ENCODE peak calls at places on chromosome 19, in six cellular contexts. One of them, this sample, is unnamed.

GRCh38 chr19:44059229-44059628 is 7.4 kb downstream of the ZNF223 start:
- DNase-seq in mammary epithelial cell: no peak
- DNase-seq in tibial artery: no peak
- DNase-seq in epithelial cell of esophagus: no peak
- DNase-seq in activated CD8-positive, alpha-beta T cell treated with anti-CD3 and anti-CD28 coated beads for 36 hours: no peak
- DNase-seq in PC-3: no peak
- DNase-seq in this sample: no peak

GRCh38 chr19:19217110-19217509 is 5.4 kb downstream of the NCAN start:
- DNase-seq in activated CD8-positive, alpha-beta T cell treated with anti-CD3 and anti-CD28 coated beads for 36 hours: no peak
- DNase-seq in epithelial cell of esophagus: no peak
- DNase-seq in tibial artery: no peak
- DNase-seq in PC-3: peak
- DNase-seq in mammary epithelial cell: peak
- DNase-seq in this sample: peak

GRCh38 chr19:30169196-30169900 is 202.8 kb upstream of the ZNF536 start:
- DNase-seq in activated CD8-positive, alpha-beta T cell treated with anti-CD3 and anti-CD28 coated beads for 36 hours: no peak
- DNase-seq in epithelial cell of esophagus: no peak
- DNase-seq in PC-3: no peak
- DNase-seq in mammary epithelial cell: no peak
- DNase-seq in tibial artery: no peak
- DNase-seq in this sample: no peak

GRCh38 chr19:10525636-10526035 is 8.4 kb upstream of the S1PR5 start:
- DNase-seq in activated CD8-positive, alpha-beta T cell treated with anti-CD3 and anti-CD28 coated beads for 36 hours: no peak
- DNase-seq in epithelial cell of esophagus: no peak
- DNase-seq in tibial artery: no peak
- DNase-seq in PC-3: no peak
- DNase-seq in mammary epithelial cell: no peak
- DNase-seq in this sample: no peak

GRCh38 chr19:42254083-42254849 is 662 bp downstream of the ERF start:
- DNase-seq in mammary epithelial cell: peak
- DNase-seq in tibial artery: peak
- DNase-seq in PC-3: peak
- DNase-seq in epithelial cell of esophagus: peak
- DNase-seq in activated CD8-positive, alpha-beta T cell treated with anti-CD3 and anti-CD28 coated beads for 36 hours: peak
- DNase-seq in this sample: no peak

GRCh38 chr19:5585461-5586299 is 17.9 kb upstream of the TINCR start:
- DNase-seq in epithelial cell of esophagus: peak
- DNase-seq in activated CD8-positive, alpha-beta T cell treated with anti-CD3 and anti-CD28 coated beads for 36 hours: peak
- DNase-seq in PC-3: no peak
- DNase-seq in mammary epithelial cell: no peak
- DNase-seq in tibial artery: no peak
- DNase-seq in this sample: peak

GRCh38 chr19:1852729-1853128 is 4.4 kb upstream of the REXO1 start:
- DNase-seq in epithelial cell of esophagus: no peak
- DNase-seq in mammary epithelial cell: no peak
- DNase-seq in PC-3: no peak
- DNase-seq in activated CD8-positive, alpha-beta T cell treated with anti-CD3 and anti-CD28 coated beads for 36 hours: no peak
- DNase-seq in tibial artery: no peak
- DNase-seq in this sample: no peak

GRCh38 chr19:7340959-7341837 is 7.5 kb upstream of the ARHGEF18 start:
- DNase-seq in mammary epithelial cell: peak
- DNase-seq in tibial artery: peak
- DNase-seq in epithelial cell of esophagus: peak
- DNase-seq in activated CD8-positive, alpha-beta T cell treated with anti-CD3 and anti-CD28 coated beads for 36 hours: peak
- DNase-seq in PC-3: peak
- DNase-seq in this sample: peak

GRCh38 chr19:35539314-35539713 is 6.1 kb downstream of the GAPDHS start:
- DNase-seq in epithelial cell of esophagus: no peak
- DNase-seq in tibial artery: no peak
- DNase-seq in mammary epithelial cell: no peak
- DNase-seq in PC-3: no peak
- DNase-seq in activated CD8-positive, alpha-beta T cell treated with anti-CD3 and anti-CD28 coated beads for 36 hours: no peak
- DNase-seq in this sample: no peak

GRCh38 chr19:51036519-51036918 is 1.7 kb upstream of the KLK12 start:
- DNase-seq in mammary epithelial cell: no peak
- DNase-seq in PC-3: no peak
- DNase-seq in epithelial cell of esophagus: no peak
- DNase-seq in activated CD8-positive, alpha-beta T cell treated with anti-CD3 and anti-CD28 coated beads for 36 hours: no peak
- DNase-seq in tibial artery: no peak
- DNase-seq in this sample: no peak

GRCh38 chr19:4454952-4455738 is 2.4 kb downstream of the UBXN6 start:
- DNase-seq in epithelial cell of esophagus: peak
- DNase-seq in PC-3: no peak
- DNase-seq in tibial artery: peak
- DNase-seq in activated CD8-positive, alpha-beta T cell treated with anti-CD3 and anti-CD28 coated beads for 36 hours: no peak
- DNase-seq in mammary epithelial cell: peak
- DNase-seq in this sample: peak

GRCh38 chr19:46426035-46426505 is 2.7 kb downstream of the PNMA8C start:
- DNase-seq in PC-3: no peak
- DNase-seq in tibial artery: no peak
- DNase-seq in mammary epithelial cell: no peak
- DNase-seq in epithelial cell of esophagus: no peak
- DNase-seq in activated CD8-positive, alpha-beta T cell treated with anti-CD3 and anti-CD28 coated beads for 36 hours: no peak
- DNase-seq in this sample: no peak

GRCh38 chr19:27738569-27739193 is 1474.3 kb downstream of the UQCRFS1 start:
- DNase-seq in tibial artery: no peak
- DNase-seq in mammary epithelial cell: peak
- DNase-seq in PC-3: no peak
- DNase-seq in activated CD8-positive, alpha-beta T cell treated with anti-CD3 and anti-CD28 coated beads for 36 hours: no peak
- DNase-seq in epithelial cell of esophagus: no peak
- DNase-seq in this sample: no peak

GRCh38 chr19:54448037-54448773 is 794 bp upstream of the LENG8 start:
- DNase-seq in PC-3: peak
- DNase-seq in mammary epithelial cell: peak
- DNase-seq in activated CD8-positive, alpha-beta T cell treated with anti-CD3 and anti-CD28 coated beads for 36 hours: peak
- DNase-seq in epithelial cell of esophagus: peak
- DNase-seq in tibial artery: peak
- DNase-seq in this sample: peak

GRCh38 chr19:5961969-5962945 is 15.7 kb downstream of the RANBP3 start:
- DNase-seq in activated CD8-positive, alpha-beta T cell treated with anti-CD3 and anti-CD28 coated beads for 36 hours: peak
- DNase-seq in tibial artery: peak
- DNase-seq in mammary epithelial cell: no peak
- DNase-seq in epithelial cell of esophagus: peak
- DNase-seq in PC-3: peak
- DNase-seq in this sample: peak

GRCh38 chr19:20259615-20260014 is 92.6 kb downstream of the ZNF486 start:
- DNase-seq in tibial artery: no peak
- DNase-seq in epithelial cell of esophagus: no peak
- DNase-seq in activated CD8-positive, alpha-beta T cell treated with anti-CD3 and anti-CD28 coated beads for 36 hours: no peak
- DNase-seq in mammary epithelial cell: no peak
- DNase-seq in PC-3: no peak
- DNase-seq in this sample: no peak

GRCh38 chr19:50500060-50500752 is 10.8 kb downstream of the JOSD2 start:
- DNase-seq in activated CD8-positive, alpha-beta T cell treated with anti-CD3 and anti-CD28 coated beads for 36 hours: peak
- DNase-seq in PC-3: no peak
- DNase-seq in tibial artery: no peak
- DNase-seq in epithelial cell of esophagus: no peak
- DNase-seq in mammary epithelial cell: no peak
- DNase-seq in this sample: no peak

GRCh38 chr19:57512845-57513244 is 13.1 kb downstream of the ZNF773 start:
- DNase-seq in activated CD8-positive, alpha-beta T cell treated with anti-CD3 and anti-CD28 coated beads for 36 hours: peak
- DNase-seq in tibial artery: no peak
- DNase-seq in PC-3: no peak
- DNase-seq in mammary epithelial cell: no peak
- DNase-seq in epithelial cell of esophagus: no peak
- DNase-seq in this sample: no peak

GRCh38 chr19:45885556-45886426 is at the start of gene IRF2BP1:
- DNase-seq in activated CD8-positive, alpha-beta T cell treated with anti-CD3 and anti-CD28 coated beads for 36 hours: peak
- DNase-seq in tibial artery: peak
- DNase-seq in mammary epithelial cell: peak
- DNase-seq in epithelial cell of esophagus: peak
- DNase-seq in PC-3: peak
- DNase-seq in this sample: peak

GRCh38 chr19:13920940-13921744 is 15.1 kb downstream of the CC2D1A start:
- DNase-seq in activated CD8-positive, alpha-beta T cell treated with anti-CD3 and anti-CD28 coated beads for 36 hours: peak
- DNase-seq in mammary epithelial cell: peak
- DNase-seq in tibial artery: no peak
- DNase-seq in epithelial cell of esophagus: peak
- DNase-seq in PC-3: peak
- DNase-seq in this sample: peak

GRCh38 chr19:18153555-18154134 is 682 bp downstream of the PIK3R2 start:
- DNase-seq in epithelial cell of esophagus: no peak
- DNase-seq in tibial artery: no peak
- DNase-seq in mammary epithelial cell: no peak
- DNase-seq in activated CD8-positive, alpha-beta T cell treated with anti-CD3 and anti-CD28 coated beads for 36 hours: peak
- DNase-seq in PC-3: no peak
- DNase-seq in this sample: no peak

GRCh38 chr19:3073931-3074595 is 11.8 kb upstream of the TLE5 start:
- DNase-seq in mammary epithelial cell: no peak
- DNase-seq in activated CD8-positive, alpha-beta T cell treated with anti-CD3 and anti-CD28 coated beads for 36 hours: no peak
- DNase-seq in PC-3: no peak
- DNase-seq in tibial artery: no peak
- DNase-seq in epithelial cell of esophagus: peak
- DNase-seq in this sample: no peak
- TF ChIP-seq CTCF in mammary epithelial cell: peak
- TF ChIP-seq CTCF in activated CD8-positive, alpha-beta T cell treated with anti-CD3 and anti-CD28 coated beads for 36 hours: no peak
- TF ChIP-seq CTCF in PC-3: no peak
- TF ChIP-seq CTCF in tibial artery: no peak
- TF ChIP-seq CTCF in epithelial cell of esophagus: peak
- TF ChIP-seq CTCF in this sample: peak

GRCh38 chr19:33402421-33403220 is 29.1 kb downstream of the CEBPG start:
- DNase-seq in mammary epithelial cell: no peak
- DNase-seq in activated CD8-positive, alpha-beta T cell treated with anti-CD3 and anti-CD28 coated beads for 36 hours: no peak
- DNase-seq in epithelial cell of esophagus: peak
- DNase-seq in PC-3: no peak
- DNase-seq in tibial artery: peak
- DNase-seq in this sample: no peak
- TF ChIP-seq CTCF in mammary epithelial cell: peak
- TF ChIP-seq CTCF in activated CD8-positive, alpha-beta T cell treated with anti-CD3 and anti-CD28 coated beads for 36 hours: no peak
- TF ChIP-seq CTCF in epithelial cell of esophagus: peak
- TF ChIP-seq CTCF in PC-3: peak
- TF ChIP-seq CTCF in tibial artery: no peak
- TF ChIP-seq CTCF in this sample: peak

GRCh38 chr19:40392894-40393517 is 3.0 kb upstream of the HIPK4 start:
- DNase-seq in activated CD8-positive, alpha-beta T cell treated with anti-CD3 and anti-CD28 coated beads for 36 hours: no peak
- DNase-seq in PC-3: peak
- DNase-seq in tibial artery: no peak
- DNase-seq in mammary epithelial cell: peak
- DNase-seq in epithelial cell of esophagus: peak
- DNase-seq in this sample: peak
- TF ChIP-seq CTCF in activated CD8-positive, alpha-beta T cell treated with anti-CD3 and anti-CD28 coated beads for 36 hours: no peak
- TF ChIP-seq CTCF in PC-3: peak
- TF ChIP-seq CTCF in tibial artery: no peak
- TF ChIP-seq CTCF in mammary epithelial cell: peak
- TF ChIP-seq CTCF in epithelial cell of esophagus: peak
- TF ChIP-seq CTCF in this sample: peak

GRCh38 chr19:31232220-31232619 is 117.0 kb downstream of the TSHZ3 start:
- DNase-seq in tibial artery: no peak
- DNase-seq in epithelial cell of esophagus: peak
- DNase-seq in activated CD8-positive, alpha-beta T cell treated with anti-CD3 and anti-CD28 coated beads for 36 hours: no peak
- DNase-seq in mammary epithelial cell: no peak
- DNase-seq in PC-3: no peak
- DNase-seq in this sample: no peak
- TF ChIP-seq CTCF in tibial artery: no peak
- TF ChIP-seq CTCF in epithelial cell of esophagus: peak
- TF ChIP-seq CTCF in activated CD8-positive, alpha-beta T cell treated with anti-CD3 and anti-CD28 coated beads for 36 hours: no peak
- TF ChIP-seq CTCF in mammary epithelial cell: peak
- TF ChIP-seq CTCF in PC-3: no peak
- TF ChIP-seq CTCF in this sample: no peak

GRCh38 chr19:38385804-38386257 is 2.0 kb downstream of the GGN start:
- DNase-seq in mammary epithelial cell: no peak
- DNase-seq in tibial artery: no peak
- DNase-seq in activated CD8-positive, alpha-beta T cell treated with anti-CD3 and anti-CD28 coated beads for 36 hours: peak
- DNase-seq in PC-3: no peak
- DNase-seq in epithelial cell of esophagus: no peak
- DNase-seq in this sample: no peak

GRCh38 chr19:38383743-38384142 is 4.1 kb downstream of the GGN start:
- DNase-seq in epithelial cell of esophagus: no peak
- DNase-seq in mammary epithelial cell: no peak
- DNase-seq in PC-3: no peak
- DNase-seq in activated CD8-positive, alpha-beta T cell treated with anti-CD3 and anti-CD28 coated beads for 36 hours: no peak
- DNase-seq in tibial artery: no peak
- DNase-seq in this sample: no peak

GRCh38 chr19:38385057-38385803 is 2.6 kb downstream of the GGN start:
- DNase-seq in mammary epithelial cell: no peak
- DNase-seq in epithelial cell of esophagus: no peak
- DNase-seq in tibial artery: no peak
- DNase-seq in activated CD8-positive, alpha-beta T cell treated with anti-CD3 and anti-CD28 coated beads for 36 hours: no peak
- DNase-seq in PC-3: no peak
- DNase-seq in this sample: no peak

GRCh38 chr19:38383184-38383583 is 4.7 kb downstream of the GGN start:
- DNase-seq in activated CD8-positive, alpha-beta T cell treated with anti-CD3 and anti-CD28 coated beads for 36 hours: no peak
- DNase-seq in tibial artery: no peak
- DNase-seq in PC-3: no peak
- DNase-seq in epithelial cell of esophagus: no peak
- DNase-seq in mammary epithelial cell: no peak
- DNase-seq in this sample: no peak

DNA sequence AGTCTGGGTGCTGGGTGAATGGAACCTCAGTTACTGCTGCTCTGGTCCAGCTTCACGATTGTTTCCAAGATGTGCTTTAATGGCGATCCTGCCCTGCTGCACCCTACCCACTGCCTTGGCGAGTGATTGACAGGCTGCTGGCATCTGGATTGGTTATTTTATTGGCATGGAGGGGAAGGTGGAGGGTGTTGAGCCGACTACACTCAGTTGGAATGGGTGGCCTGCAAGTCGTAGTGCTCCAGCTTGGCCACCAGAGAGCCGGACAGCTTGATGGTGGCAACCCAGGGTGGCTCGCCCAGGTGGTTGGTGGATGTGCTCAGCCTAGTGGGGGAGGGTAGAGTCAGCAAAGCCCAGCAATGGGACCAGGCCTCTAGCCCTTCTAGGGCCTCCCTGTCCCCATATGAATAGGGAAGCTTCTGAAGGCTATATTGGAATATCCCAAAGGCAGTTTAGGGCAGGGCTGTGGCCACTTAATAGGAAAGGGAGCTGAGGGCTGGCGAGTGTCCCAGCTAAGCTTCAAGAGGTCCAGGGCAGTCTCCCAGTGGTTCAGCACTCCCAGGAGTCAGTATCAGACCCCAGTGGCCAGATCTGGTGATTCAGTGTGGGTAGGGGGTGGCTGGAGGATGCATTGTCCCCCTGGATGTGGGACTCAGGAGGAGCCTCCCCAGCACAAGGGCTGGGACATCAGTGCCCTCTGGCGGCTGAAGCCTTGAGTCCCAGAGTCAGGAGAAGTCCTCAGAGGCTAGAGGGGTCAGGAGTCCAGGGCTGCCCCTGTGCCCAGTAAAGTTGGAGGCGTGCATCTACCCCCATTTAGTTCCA is 3.4 kb downstream of the GGN start:
- DNase-seq in activated CD8-positive, alpha-beta T cell treated with anti-CD3 and anti-CD28 coated beads for 36 hours: no peak
- DNase-seq in epithelial cell of esophagus: peak
- DNase-seq in mammary epithelial cell: peak
- DNase-seq in tibial artery: no peak
- DNase-seq in PC-3: peak
- DNase-seq in this sample: no peak
- TF ChIP-seq CTCF in activated CD8-positive, alpha-beta T cell treated with anti-CD3 and anti-CD28 coated beads for 36 hours: no peak
- TF ChIP-seq CTCF in epithelial cell of esophagus: peak
- TF ChIP-seq CTCF in mammary epithelial cell: peak
- TF ChIP-seq CTCF in tibial artery: no peak
- TF ChIP-seq CTCF in PC-3: peak
- TF ChIP-seq CTCF in this sample: peak

This sample was measured in bronchial epithelial cell.